ENCODE peak calls at places on chromosome 12, in nine cellular contexts. One of them, this sample, is unnamed.

GRCh38 chr12:57127101-57127709 is 1.1 kb upstream of the LRP1 start:
- DNase-seq in transverse colon: peak; percentile 90
- DNase-seq in neural crest cell: peak; percentile 46
- DNase-seq in upper lobe of left lung: no peak
- DNase-seq in tibial nerve: peak; percentile 67
- DNase-seq in stomach: peak; percentile 84
- DNase-seq in OCI-LY7: peak; percentile 61
- DNase-seq in ovary: peak; percentile 69
- DNase-seq in lung: peak; percentile 78
- DNase-seq in this sample: no peak

GRCh38 chr12:50507930-50508329 is 3.1 kb downstream of the DIP2B start:
- DNase-seq in transverse colon: no peak
- DNase-seq in neural crest cell: no peak
- DNase-seq in upper lobe of left lung: no peak
- DNase-seq in tibial nerve: no peak
- DNase-seq in stomach: no peak
- DNase-seq in OCI-LY7: no peak
- DNase-seq in ovary: no peak
- DNase-seq in lung: no peak
- DNase-seq in this sample: no peak

GRCh38 chr12:124967016-124967739 is 21.8 kb downstream of the DHX37 start:
- DNase-seq in transverse colon: no peak
- DNase-seq in neural crest cell: no peak
- DNase-seq in upper lobe of left lung: no peak
- DNase-seq in tibial nerve: no peak
- DNase-seq in stomach: no peak
- DNase-seq in OCI-LY7: no peak
- DNase-seq in ovary: no peak
- DNase-seq in lung: no peak
- DNase-seq in this sample: no peak

GRCh38 chr12:28770329-28770728 is 378.7 kb upstream of the FAR2 start:
- DNase-seq in transverse colon: peak; percentile 11
- DNase-seq in neural crest cell: no peak
- DNase-seq in upper lobe of left lung: no peak
- DNase-seq in tibial nerve: no peak
- DNase-seq in stomach: peak; percentile 27
- DNase-seq in OCI-LY7: no peak
- DNase-seq in ovary: no peak
- DNase-seq in lung: no peak
- DNase-seq in this sample: no peak

GRCh38 chr12:131700271-131700670 is 10.6 kb upstream of the SFSWAP start:
- DNase-seq in transverse colon: no peak
- DNase-seq in neural crest cell: no peak
- DNase-seq in upper lobe of left lung: no peak
- DNase-seq in tibial nerve: no peak
- DNase-seq in stomach: no peak
- DNase-seq in OCI-LY7: no peak
- DNase-seq in ovary: no peak
- DNase-seq in lung: no peak
- DNase-seq in this sample: no peak

GRCh38 chr12:55955344-55955743 is 10.5 kb downstream of the PMEL start:
- DNase-seq in transverse colon: no peak
- DNase-seq in neural crest cell: no peak
- DNase-seq in upper lobe of left lung: peak; percentile 51
- DNase-seq in tibial nerve: no peak
- DNase-seq in stomach: no peak
- DNase-seq in OCI-LY7: no peak
- DNase-seq in ovary: no peak
- DNase-seq in lung: no peak
- DNase-seq in this sample: no peak

GRCh38 chr12:12704593-12705230 is 8.7 kb upstream of the GPR19 start:
- DNase-seq in transverse colon: peak; percentile 60
- DNase-seq in neural crest cell: no peak
- DNase-seq in upper lobe of left lung: no peak
- DNase-seq in tibial nerve: no peak
- DNase-seq in stomach: peak; percentile 62
- DNase-seq in OCI-LY7: peak; percentile 83
- DNase-seq in ovary: peak; percentile 59
- DNase-seq in lung: no peak
- DNase-seq in this sample: no peak

GRCh38 chr12:89693639-89694202 is 14.9 kb downstream of the ATP2B1 start:
- DNase-seq in transverse colon: no peak
- DNase-seq in neural crest cell: no peak
- DNase-seq in upper lobe of left lung: no peak
- DNase-seq in tibial nerve: no peak
- DNase-seq in stomach: no peak
- DNase-seq in OCI-LY7: no peak
- DNase-seq in ovary: no peak
- DNase-seq in lung: no peak
- DNase-seq in this sample: no peak

GRCh38 chr12:42237052-42237852 is 796 bp downstream of the YAF2 start:
- DNase-seq in transverse colon: peak; percentile 82
- DNase-seq in neural crest cell: peak; percentile 59
- DNase-seq in upper lobe of left lung: peak; percentile 93
- DNase-seq in tibial nerve: peak; percentile 31
- DNase-seq in stomach: peak; percentile 79
- DNase-seq in OCI-LY7: peak; percentile 90
- DNase-seq in ovary: peak; percentile 61
- DNase-seq in lung: peak; percentile 78
- DNase-seq in this sample: peak; percentile 43

GRCh38 chr12:41515953-41516352 is 327.8 kb downstream of the PDZRN4 start:
- DNase-seq in transverse colon: no peak
- DNase-seq in neural crest cell: no peak
- DNase-seq in upper lobe of left lung: no peak
- DNase-seq in tibial nerve: no peak
- DNase-seq in stomach: no peak
- DNase-seq in OCI-LY7: no peak
- DNase-seq in ovary: no peak
- DNase-seq in lung: no peak
- DNase-seq in this sample: no peak

GRCh38 chr12:54038760-54039414 is 6.0 kb downstream of the HOXC5 start:
- DNase-seq in transverse colon: no peak
- DNase-seq in neural crest cell: no peak
- DNase-seq in upper lobe of left lung: no peak
- DNase-seq in tibial nerve: peak; percentile 66
- DNase-seq in stomach: peak; percentile 76
- DNase-seq in OCI-LY7: no peak
- DNase-seq in ovary: peak; percentile 65
- DNase-seq in lung: no peak
- DNase-seq in this sample: peak; percentile 47

GRCh38 chr12:48198619-48198973 is 4.5 kb downstream of the OR10AD1 start:
- DNase-seq in transverse colon: peak; percentile 31
- DNase-seq in neural crest cell: no peak
- DNase-seq in upper lobe of left lung: peak; percentile 91
- DNase-seq in tibial nerve: no peak
- DNase-seq in stomach: peak; percentile 42
- DNase-seq in OCI-LY7: no peak
- DNase-seq in ovary: peak; percentile 58
- DNase-seq in lung: no peak
- DNase-seq in this sample: no peak

GRCh38 chr12:26798013-26798412 is 35.0 kb downstream of the ITPR2 start:
- DNase-seq in transverse colon: no peak
- DNase-seq in neural crest cell: no peak
- DNase-seq in upper lobe of left lung: no peak
- DNase-seq in tibial nerve: no peak
- DNase-seq in stomach: no peak
- DNase-seq in OCI-LY7: peak; percentile 43
- DNase-seq in ovary: no peak
- DNase-seq in lung: no peak
- DNase-seq in this sample: no peak

GRCh38 chr12:116802018-116802417 is 63.9 kb downstream of the RNFT2 start:
- DNase-seq in transverse colon: no peak
- DNase-seq in neural crest cell: no peak
- DNase-seq in upper lobe of left lung: no peak
- DNase-seq in tibial nerve: no peak
- DNase-seq in stomach: no peak
- DNase-seq in OCI-LY7: peak; percentile 42
- DNase-seq in ovary: no peak
- DNase-seq in lung: no peak
- DNase-seq in this sample: no peak

GRCh38 chr12:116800918-116801317 is 62.8 kb downstream of the RNFT2 start:
- DNase-seq in transverse colon: no peak
- DNase-seq in neural crest cell: no peak
- DNase-seq in upper lobe of left lung: no peak
- DNase-seq in tibial nerve: no peak
- DNase-seq in stomach: no peak
- DNase-seq in OCI-LY7: peak; percentile 23
- DNase-seq in ovary: no peak
- DNase-seq in lung: no peak
- DNase-seq in this sample: no peak

GRCh38 chr12:116798719-116799118 is 60.6 kb downstream of the RNFT2 start:
- DNase-seq in transverse colon: no peak
- DNase-seq in neural crest cell: no peak
- DNase-seq in upper lobe of left lung: no peak
- DNase-seq in tibial nerve: no peak
- DNase-seq in stomach: no peak
- DNase-seq in OCI-LY7: no peak
- DNase-seq in ovary: no peak
- DNase-seq in lung: no peak
- DNase-seq in this sample: no peak

GRCh38 chr12:116797885-116798284 is 59.8 kb downstream of the RNFT2 start:
- DNase-seq in transverse colon: no peak
- DNase-seq in neural crest cell: no peak
- DNase-seq in upper lobe of left lung: no peak
- DNase-seq in tibial nerve: no peak
- DNase-seq in stomach: no peak
- DNase-seq in OCI-LY7: no peak
- DNase-seq in ovary: no peak
- DNase-seq in lung: no peak
- DNase-seq in this sample: no peak

GRCh38 chr12:116799955-116800354 is 61.8 kb downstream of the RNFT2 start:
- DNase-seq in transverse colon: no peak
- DNase-seq in neural crest cell: no peak
- DNase-seq in upper lobe of left lung: no peak
- DNase-seq in tibial nerve: no peak
- DNase-seq in stomach: no peak
- DNase-seq in OCI-LY7: peak; percentile 36
- DNase-seq in ovary: no peak
- DNase-seq in lung: no peak
- DNase-seq in this sample: no peak
- TF ChIP-seq CTCF in transverse colon: no peak
- TF ChIP-seq CTCF in neural crest cell: no peak
- TF ChIP-seq CTCF in upper lobe of left lung: no peak
- TF ChIP-seq CTCF in tibial nerve: no peak
- TF ChIP-seq CTCF in stomach: no peak
- TF ChIP-seq CTCF in OCI-LY7: peak; percentile 39
- TF ChIP-seq CTCF in ovary: no peak
- TF ChIP-seq CTCF in lung: no peak
- TF ChIP-seq CTCF in this sample: no peak

DNA sequence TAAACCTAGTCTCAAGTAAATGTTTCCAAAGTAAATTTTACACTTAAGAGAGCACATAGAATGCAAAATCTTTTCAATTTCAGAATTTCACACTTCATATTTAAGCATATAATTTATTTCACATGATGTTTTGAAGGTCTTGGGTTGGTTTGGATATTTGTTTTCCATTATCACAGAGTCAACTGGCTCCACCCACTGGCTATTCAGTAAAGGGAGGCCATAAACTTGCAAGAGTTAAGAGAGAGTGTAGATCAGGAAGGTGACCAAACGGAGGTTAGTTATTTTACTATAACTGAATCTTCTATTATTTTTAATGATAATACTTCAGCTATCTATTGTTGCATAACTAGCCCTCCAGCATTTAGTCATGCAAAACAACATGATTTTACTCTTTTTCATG is 6.2 kb upstream of the CPNE8 start:
- DNase-seq in transverse colon: no peak
- DNase-seq in neural crest cell: no peak
- DNase-seq in upper lobe of left lung: no peak
- DNase-seq in tibial nerve: no peak
- DNase-seq in stomach: no peak
- DNase-seq in OCI-LY7: no peak
- DNase-seq in ovary: no peak
- DNase-seq in lung: no peak
- DNase-seq in this sample: no peak
- TF ChIP-seq CTCF in transverse colon: no peak
- TF ChIP-seq CTCF in neural crest cell: no peak
- TF ChIP-seq CTCF in upper lobe of left lung: no peak
- TF ChIP-seq CTCF in tibial nerve: no peak
- TF ChIP-seq CTCF in stomach: no peak
- TF ChIP-seq CTCF in OCI-LY7: no peak
- TF ChIP-seq CTCF in ovary: no peak
- TF ChIP-seq CTCF in lung: no peak
- TF ChIP-seq CTCF in this sample: no peak

DNA sequence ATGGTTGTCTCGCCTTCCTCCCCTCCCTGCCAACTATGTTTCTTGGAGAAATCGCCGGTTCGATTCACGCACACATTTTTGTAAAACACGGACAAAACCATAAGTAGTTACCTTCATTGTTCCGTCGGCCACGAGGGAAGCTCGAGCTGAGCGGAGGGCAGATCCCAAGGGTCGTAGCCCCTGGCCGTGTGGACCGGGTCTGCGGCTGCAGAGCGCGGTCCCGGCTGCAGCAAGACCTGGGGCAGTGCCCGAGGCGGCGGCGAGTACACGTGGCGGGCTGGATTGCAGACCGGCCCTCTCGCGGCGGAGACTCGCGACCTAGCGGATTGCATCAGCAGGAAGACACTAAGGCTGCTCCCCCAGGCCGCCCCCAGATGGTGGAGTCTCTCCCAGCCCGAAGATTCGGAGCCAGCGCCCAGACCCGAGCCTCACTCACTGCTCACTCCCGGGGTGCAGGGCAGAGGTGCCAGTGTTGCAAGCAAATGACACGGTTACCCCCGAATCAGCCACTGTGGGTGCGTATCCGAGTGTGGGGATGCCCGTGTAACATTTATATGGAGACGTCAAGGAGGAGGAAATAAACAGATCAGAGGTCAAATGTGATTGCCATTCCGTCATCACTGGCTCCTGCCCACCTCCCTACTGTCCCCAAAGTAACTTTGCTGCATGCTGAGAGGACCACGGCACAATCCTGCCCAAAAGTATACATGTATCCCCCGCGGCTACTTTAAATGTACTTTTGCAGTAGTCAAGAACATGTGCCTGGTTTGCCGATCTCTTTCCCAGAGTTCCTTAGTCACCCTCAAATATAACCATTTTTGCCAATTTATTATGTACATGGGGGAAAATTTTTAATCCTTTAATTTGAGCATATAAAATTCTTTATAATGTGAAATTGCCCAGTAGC is at the start of gene BCAT1:
- DNase-seq in transverse colon: peak; percentile 56
- DNase-seq in neural crest cell: peak; percentile 70
- DNase-seq in upper lobe of left lung: peak; percentile 93
- DNase-seq in tibial nerve: peak; percentile 46
- DNase-seq in stomach: peak; percentile 64
- DNase-seq in OCI-LY7: peak; percentile 93
- DNase-seq in ovary: peak; percentile 75
- DNase-seq in lung: peak; percentile 76
- DNase-seq in this sample: peak; percentile 37
- TF ChIP-seq CTCF in transverse colon: no peak
- TF ChIP-seq CTCF in neural crest cell: peak; percentile 38
- TF ChIP-seq CTCF in upper lobe of left lung: peak; percentile 18
- TF ChIP-seq CTCF in tibial nerve: no peak
- TF ChIP-seq CTCF in stomach: no peak
- TF ChIP-seq CTCF in OCI-LY7: peak; percentile 49
- TF ChIP-seq CTCF in ovary: no peak
- TF ChIP-seq CTCF in lung: no peak
- TF ChIP-seq CTCF in this sample: no peak

DNA sequence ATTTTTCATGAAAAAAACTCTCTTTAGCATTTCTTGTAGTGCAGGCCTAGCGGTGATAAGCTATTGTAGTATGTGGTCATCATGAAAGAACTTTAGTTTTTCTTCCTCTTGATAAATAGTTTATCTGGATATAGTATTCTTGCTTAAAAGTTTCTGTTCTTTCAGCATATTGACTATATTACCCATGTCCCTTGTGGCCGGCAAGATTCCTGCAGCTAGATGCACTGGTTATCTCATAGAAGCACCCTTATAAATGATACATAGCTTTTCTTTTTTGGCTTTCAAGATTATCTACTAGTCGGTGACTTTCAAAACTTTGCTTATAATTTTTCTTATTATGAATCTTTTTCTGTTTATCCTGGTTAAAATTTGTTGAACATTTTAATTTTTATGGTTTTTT is 234.8 kb downstream of the ALG10 start:
- DNase-seq in transverse colon: no peak
- DNase-seq in neural crest cell: no peak
- DNase-seq in upper lobe of left lung: no peak
- DNase-seq in tibial nerve: no peak
- DNase-seq in stomach: no peak
- DNase-seq in OCI-LY7: no peak
- DNase-seq in ovary: no peak
- DNase-seq in lung: no peak
- DNase-seq in this sample: no peak
- TF ChIP-seq CTCF in transverse colon: no peak
- TF ChIP-seq CTCF in neural crest cell: no peak
- TF ChIP-seq CTCF in upper lobe of left lung: no peak
- TF ChIP-seq CTCF in tibial nerve: no peak
- TF ChIP-seq CTCF in stomach: no peak
- TF ChIP-seq CTCF in OCI-LY7: no peak
- TF ChIP-seq CTCF in ovary: no peak
- TF ChIP-seq CTCF in lung: no peak
- TF ChIP-seq CTCF in this sample: no peak

This sample was measured in mesothelial cell of epicardium.